ENCODE peak calls at places on chromosomes 4 and X, in ten cellular contexts. I is RWPE2, J is cardiac muscle cell, V is left lung, X is fibroblast of pulmonary artery, Y is IMR-90, Z is upper lobe of right lung, O is NB4, D is ovary, C is coronary artery. N is an unnamed sample.

GRCh38 chr4:110621839-110622751 is 782 bp downstream of the PITX2 start:
- DNase-seq in I (no peak), J (no peak), V (no peak), X (no peak), Y (no peak), Z (no peak), O (no peak), D (no peak), C (peak), N (no peak)

GRCh38 chr4:29311231-29311630 is 1408.9 kb upstream of the PCDH7 start:
- DNase-seq in I (no peak), J (peak), V (no peak), X (peak), Y (peak), Z (no peak), O (no peak), D (no peak), C (no peak), N (no peak)

GRCh38 chr4:16289872-16290554 is 63.7 kb upstream of the TAPT1 start:
- DNase-seq in I (no peak), J (peak), V (no peak), X (peak), Y (peak), Z (no peak), O (peak), D (no peak), C (no peak), N (peak)

GRCh38 chrX:107676559-107677378 is 48.5 kb downstream of the PRPS1 start:
- DNase-seq in I (peak), J (peak), V (peak), X (peak), Y (peak), Z (peak), O (peak), D (peak), C (peak), N (no peak)

GRCh38 chr4:76881375-76881774 is 16.6 kb downstream of the SOWAHB start:
- DNase-seq in I (no peak), J (no peak), V (no peak), X (no peak), Y (no peak), Z (no peak), O (no peak), D (no peak), C (no peak), N (no peak)

GRCh38 chrX:20968996-20969395 is 405.2 kb upstream of the CNKSR2 start:
- DNase-seq in I (no peak), J (peak), V (no peak), X (peak), Y (no peak), Z (no peak), O (no peak), D (no peak), C (no peak), N (no peak)

GRCh38 chr4:105637409-105638258 is 70.9 kb downstream of the INTS12 start:
- DNase-seq in I (no peak), J (peak), V (peak), X (peak), Y (peak), Z (peak), O (peak), D (peak), C (no peak), N (no peak)

GRCh38 chrX:150569155-150569477 is 695 bp downstream of the MTM1 start:
- DNase-seq in I (no peak), J (peak), V (no peak), X (peak), Y (peak), Z (peak), O (peak), D (no peak), C (no peak), N (no peak)

GRCh38 chr4:168199262-168199957 is 107.1 kb downstream of the ANXA10 start:
- DNase-seq in I (no peak), J (no peak), V (no peak), X (no peak), Y (no peak), Z (no peak), O (no peak), D (no peak), C (no peak), N (no peak)

GRCh38 chr4:47383829-47384427 is 79.6 kb downstream of the COMMD8 start:
- DNase-seq in I (no peak), J (peak), V (no peak), X (peak), Y (peak), Z (no peak), O (peak), D (no peak), C (no peak), N (peak)

GRCh38 chr4:177077095-177077494 is 232.6 kb upstream of the NEIL3 start:
- DNase-seq in I (no peak), J (no peak), V (no peak), X (no peak), Y (no peak), Z (no peak), O (no peak), D (no peak), C (no peak), N (no peak)

GRCh38 chr4:59553739-59554126 is 1646.4 kb upstream of the ADGRL3 start:
- DNase-seq in I (no peak), J (peak), V (no peak), X (peak), Y (no peak), Z (no peak), O (no peak), D (no peak), C (no peak), N (no peak)

GRCh38 chrX:66015152-66015827 is 24.6 kb downstream of the VSIG4 start:
- DNase-seq in I (no peak), J (peak), V (peak), X (peak), Y (no peak), Z (no peak), O (peak), D (no peak), C (no peak), N (peak)
- TF ChIP-seq CTCF in I (no peak), J (no peak), V (no peak), X (no peak), Y (no peak), Z (no peak), O (no peak), D (no peak), C (no peak), N (no peak)

DNA sequence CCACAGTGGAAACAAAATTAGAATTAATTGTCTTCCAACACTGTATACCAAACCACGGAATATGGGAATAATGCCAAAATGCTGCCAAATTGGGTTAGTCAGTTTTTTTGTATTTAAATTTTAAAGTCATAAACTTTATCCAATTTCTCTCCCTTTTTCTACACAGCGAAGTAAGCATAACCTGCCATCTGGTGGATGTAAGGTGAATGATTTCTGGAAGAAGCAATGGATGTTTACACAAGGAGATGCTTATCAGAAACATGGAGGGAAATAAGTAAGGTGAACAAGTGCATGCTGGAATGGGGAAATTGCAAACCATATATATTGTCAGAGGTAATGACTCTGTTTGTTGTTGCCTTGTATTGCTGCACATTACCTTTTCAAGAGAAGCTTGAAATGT is 691.9 kb downstream of the TECRL start:
- DNase-seq in I (no peak), J (peak), V (no peak), X (peak), Y (no peak), Z (no peak), O (peak), D (no peak), C (no peak), N (no peak)
- TF ChIP-seq CTCF in I (peak), J (no peak), V (no peak), X (peak), Y (peak), Z (peak), O (peak), D (no peak), C (no peak), N (no peak)

GRCh38 chr4:158811704-158812103 is 42.9 kb downstream of the FNIP2 start:
- DNase-seq in I (no peak), J (no peak), V (peak), X (peak), Y (no peak), Z (no peak), O (peak), D (no peak), C (no peak), N (no peak)
- TF ChIP-seq CTCF in I (no peak), J (no peak), V (no peak), X (no peak), Y (no peak), Z (no peak), O (no peak), D (no peak), C (no peak), N (no peak)

DNA sequence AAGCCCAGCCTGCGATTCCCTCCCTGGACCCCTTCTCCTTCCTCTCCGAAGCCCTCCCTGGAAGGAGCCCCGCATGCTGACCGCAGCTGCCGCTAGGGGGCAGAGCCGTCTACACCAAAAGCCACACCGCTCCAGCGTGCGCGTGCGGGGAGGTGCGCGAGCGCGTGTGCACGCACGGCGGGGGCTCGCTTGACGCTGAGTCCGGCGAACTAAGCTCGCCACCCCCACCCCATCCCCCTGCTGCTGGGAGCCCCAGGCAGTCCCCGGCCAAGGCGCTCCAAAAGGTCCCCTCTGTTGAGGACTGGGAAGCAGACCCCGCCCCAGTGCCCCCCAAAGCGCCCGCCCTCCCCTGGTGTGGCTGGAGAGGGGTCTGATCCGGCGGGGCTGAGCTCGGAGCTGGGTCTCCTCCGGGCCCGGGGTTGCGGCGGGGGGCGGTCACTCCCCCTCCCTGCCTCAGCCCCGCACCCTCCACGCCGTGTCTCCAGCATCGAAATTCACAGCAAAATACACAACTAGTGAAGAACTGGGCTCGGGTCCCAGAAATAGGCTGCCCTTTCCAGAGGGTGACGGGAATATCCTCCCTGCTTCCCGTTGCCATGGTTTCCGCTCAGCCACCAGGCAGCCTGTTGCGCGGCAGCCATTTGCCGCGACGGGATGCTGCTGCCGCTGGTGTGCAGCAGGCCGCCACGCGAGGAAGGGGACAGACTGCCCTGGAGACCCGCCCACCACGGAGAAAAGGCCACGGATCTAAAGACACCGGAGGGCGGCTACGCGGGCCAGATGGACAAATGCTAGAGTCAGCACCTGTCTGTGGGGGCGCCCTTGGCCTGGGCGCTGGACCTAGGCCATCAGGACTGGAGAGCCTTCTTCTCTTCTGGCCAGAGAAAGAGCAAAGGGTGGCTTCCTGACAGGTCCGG is 11.2 kb upstream of the CCNQ start:
- DNase-seq in I (no peak), J (peak), V (no peak), X (peak), Y (peak), Z (peak), O (peak), D (peak), C (no peak), N (peak)
- TF ChIP-seq CTCF in I (peak), J (peak), V (peak), X (peak), Y (peak), Z (peak), O (peak), D (peak), C (peak), N (peak)

GRCh38 chr4:37826282-37827029 is at the start of gene PGM2:
- DNase-seq in I (peak), J (peak), V (peak), X (peak), Y (peak), Z (peak), O (peak), D (peak), C (peak), N (peak)
- TF ChIP-seq CTCF in I (no peak), J (no peak), V (no peak), X (no peak), Y (peak), Z (peak), O (no peak), D (no peak), C (no peak), N (no peak)

GRCh38 chr4:75046226-75046625 is 113.3 kb downstream of the PARM1 start:
- DNase-seq in I (no peak), J (no peak), V (no peak), X (no peak), Y (no peak), Z (no peak), O (no peak), D (no peak), C (no peak), N (no peak)

GRCh38 chr4:75042601-75043208 is 109.8 kb downstream of the PARM1 start:
- DNase-seq in I (no peak), J (no peak), V (no peak), X (no peak), Y (no peak), Z (no peak), O (no peak), D (no peak), C (no peak), N (no peak)

GRCh38 chr4:75051431-75051830 is 118.5 kb downstream of the PARM1 start:
- DNase-seq in I (no peak), J (no peak), V (no peak), X (no peak), Y (no peak), Z (no peak), O (no peak), D (no peak), C (no peak), N (no peak)

GRCh38 chr4:75046641-75047040 is 113.7 kb downstream of the PARM1 start:
- DNase-seq in I (no peak), J (no peak), V (no peak), X (no peak), Y (no peak), Z (no peak), O (no peak), D (no peak), C (no peak), N (no peak)

GRCh38 chr4:75048208-75048879 is 115.4 kb downstream of the PARM1 start:
- DNase-seq in I (no peak), J (no peak), V (no peak), X (no peak), Y (no peak), Z (no peak), O (no peak), D (no peak), C (no peak), N (no peak)
- TF ChIP-seq CTCF in I (no peak), J (no peak), V (no peak), X (no peak), Y (peak), Z (no peak), O (peak), D (no peak), C (no peak), N (no peak)

N was measured in GM10248.